ENCODE peak calls at places on chromosomes 3 and 15, in six cellular contexts. I, A, Q, O, S and G are unnamed samples. For H3K4me1, the result is how much of the 10 kb centered on the place peaks cover.

GRCh38 chr3:188370081-188370830 is 216.3 kb downstream of the LPP start:
- DNase-seq in A (no peak), Q (no peak), S (no peak), I (no peak), O (no peak), G (no peak)

GRCh38 chr15:69478259-69478687 is 25.7 kb downstream of the RPLP1 start:
- DNase-seq in I (peak), S (peak), O (peak), A (no peak), Q (peak), G (peak)

GRCh38 chr3:14439501-14440167 is 37.2 kb downstream of the SLC6A6 start:
- DNase-seq in A (peak), O (no peak), S (peak), Q (no peak), I (peak), G (peak)

GRCh38 chr15:99421172-99421656 is 144.6 kb upstream of the MEF2A start:
- DNase-seq in A (no peak), Q (no peak), O (no peak), S (no peak), I (peak), G (no peak)

GRCh38 chr15:72230197-72231065 is 559 bp downstream of the PKM start:
- DNase-seq in S (peak), Q (peak), O (peak), A (peak), I (peak), G (peak)

GRCh38 chr3:152281032-152281713 is 12.4 kb downstream of the MBNL1 start:
- DNase-seq in I (no peak), A (no peak), Q (no peak), S (no peak), O (peak), G (no peak)

GRCh38 chr15:45203182-45203581 is 15.4 kb upstream of the SHF start:
- DNase-seq in I (no peak), A (peak), Q (no peak), S (no peak), O (no peak), G (peak)

GRCh38 chr3:197427013-197427412 is 128.6 kb upstream of the DLG1 start:
- DNase-seq in Q (peak), I (no peak), S (no peak), A (no peak), O (no peak), G (no peak)

GRCh38 chr3:196648856-196649255 is 9.4 kb downstream of the NRROS start:
- DNase-seq in Q (no peak), I (no peak), O (peak), S (no peak), A (no peak), G (no peak)

GRCh38 chr3:105195260-105195659 is 171.4 kb upstream of the ALCAM start:
- DNase-seq in S (no peak), A (no peak), I (no peak), O (peak), Q (peak), G (no peak)

GRCh38 chr15:89665449-89666146 is 10.3 kb upstream of the KIF7 start:
- DNase-seq in O (peak), A (peak), Q (peak), I (peak), S (peak), G (peak)

GRCh38 chr3:183220828-183221227 is 32.2 kb upstream of the B3GNT5 start:
- DNase-seq in S (no peak), O (no peak), I (no peak), A (no peak), Q (no peak), G (no peak)

GRCh38 chr15:51403946-51404695 is 62.7 kb downstream of the GLDN start:
- DNase-seq in I (no peak), S (no peak), Q (peak), A (no peak), O (no peak), G (no peak)

GRCh38 chr3:65539620-65540019 is 499.1 kb downstream of the MAGI1 start:
- DNase-seq in S (no peak), I (no peak), A (no peak), Q (no peak), O (no peak), G (no peak)

GRCh38 chr15:38072507-38073277 is 138.3 kb downstream of the TMCO5A start:
- DNase-seq in S (peak), Q (peak), A (peak), O (peak), I (peak), G (peak)

GRCh38 chr15:34789326-34789725 is 6.0 kb downstream of the ACTC1 start:
- DNase-seq in A (no peak), O (no peak), Q (no peak), S (no peak), I (no peak), G (no peak)

GRCh38 chr15:29045717-29046116 is 159.9 kb downstream of the APBA2 start:
- DNase-seq in S (no peak), A (no peak), Q (peak), O (peak), I (no peak), G (no peak)

GRCh38 chr3:15099364-15100098 is 583 bp upstream of the RBSN start:
- DNase-seq in A (no peak), Q (no peak), S (no peak), O (no peak), I (no peak), G (no peak)

GRCh38 chr15:52103217-52104207 is 9.1 kb downstream of the BCL2L10 start:
- DNase-seq in I (no peak), Q (peak), A (peak), O (peak), S (no peak), G (peak)

GRCh38 chr3:184448321-184449160 is 68.7 kb downstream of the CHRD start:
- DNase-seq in S (no peak), O (peak), Q (peak), A (no peak), I (no peak), G (no peak)

GRCh38 chr15:48049736-48050135 is 71.1 kb upstream of the SLC24A5 start:
- DNase-seq in I (no peak), S (no peak), Q (no peak), A (no peak), O (no peak), G (no peak)

GRCh38 chr3:179410317-179410716 is 41.0 kb downstream of the GNB4 start:
- DNase-seq in A (no peak), O (peak), I (no peak), Q (peak), S (no peak), G (no peak)

GRCh38 chr3:65190111-65190510 is 502.3 kb upstream of the ADAMTS9 start:
- DNase-seq in I (no peak), O (peak), S (no peak), A (no peak), Q (no peak), G (no peak)

GRCh38 chr3:14434541-14435151 is 32.2 kb downstream of the SLC6A6 start:
- DNase-seq in S (peak), A (peak), O (peak), Q (peak), I (peak), G (peak)

GRCh38 chr3:57226156-57226555 is 1.4 kb upstream of the APPL1 start:
- DNase-seq in Q (no peak), I (no peak), S (no peak), A (no peak), O (no peak), G (no peak)

GRCh38 chr3:101725192-101725889 is 927 bp downstream of the CEP97 start:
- DNase-seq in O (peak), I (peak), Q (peak), A (peak), S (peak), G (peak)

GRCh38 chr3:44952689-44953088 is 23.3 kb downstream of the ZDHHC3 start:
- DNase-seq in O (no peak), A (no peak), Q (no peak), I (no peak), S (no peak), G (no peak)
- H3K27ac ChIP-seq in O (no peak), A (no peak), Q (no peak), I (no peak), S (no peak), G (no peak)

GRCh38 chr3:123085293-123085949 is 18.6 kb downstream of the PDIA5 start:
- DNase-seq in A (no peak), O (no peak), I (no peak), Q (no peak), S (no peak), G (peak)
- H3K4me1 ChIP-seq in A (half or more), O (half or more), I (half or more), Q (under half), S (half or more), G (half or more)

GRCh38 chr15:74955796-74956647 is 550 bp downstream of the RPP25 start:
- DNase-seq in I (peak), A (peak), Q (no peak), O (peak), S (peak), G (peak)
- H3K27ac ChIP-seq in I (peak), A (peak), Q (no peak), O (no peak), S (peak), G (no peak)

GRCh38 chr3:49554639-49555265 is 475 bp downstream of the BSN start:
- DNase-seq in Q (peak), A (peak), I (peak), O (no peak), S (peak), G (peak)

GRCh38 chr3:49553320-49553689 is 972 bp upstream of the BSN start:
- DNase-seq in A (no peak), Q (no peak), S (no peak), O (peak), I (no peak), G (no peak)

GRCh38 chr3:49553690-49554634 is at the start of gene BSN:
- DNase-seq in O (peak), S (peak), Q (peak), I (peak), A (peak), G (peak)

GRCh38 chr3:49552087-49552486 is 2.2 kb upstream of the BSN start:
- DNase-seq in Q (no peak), A (no peak), I (no peak), S (no peak), O (no peak), G (no peak)

DNA sequence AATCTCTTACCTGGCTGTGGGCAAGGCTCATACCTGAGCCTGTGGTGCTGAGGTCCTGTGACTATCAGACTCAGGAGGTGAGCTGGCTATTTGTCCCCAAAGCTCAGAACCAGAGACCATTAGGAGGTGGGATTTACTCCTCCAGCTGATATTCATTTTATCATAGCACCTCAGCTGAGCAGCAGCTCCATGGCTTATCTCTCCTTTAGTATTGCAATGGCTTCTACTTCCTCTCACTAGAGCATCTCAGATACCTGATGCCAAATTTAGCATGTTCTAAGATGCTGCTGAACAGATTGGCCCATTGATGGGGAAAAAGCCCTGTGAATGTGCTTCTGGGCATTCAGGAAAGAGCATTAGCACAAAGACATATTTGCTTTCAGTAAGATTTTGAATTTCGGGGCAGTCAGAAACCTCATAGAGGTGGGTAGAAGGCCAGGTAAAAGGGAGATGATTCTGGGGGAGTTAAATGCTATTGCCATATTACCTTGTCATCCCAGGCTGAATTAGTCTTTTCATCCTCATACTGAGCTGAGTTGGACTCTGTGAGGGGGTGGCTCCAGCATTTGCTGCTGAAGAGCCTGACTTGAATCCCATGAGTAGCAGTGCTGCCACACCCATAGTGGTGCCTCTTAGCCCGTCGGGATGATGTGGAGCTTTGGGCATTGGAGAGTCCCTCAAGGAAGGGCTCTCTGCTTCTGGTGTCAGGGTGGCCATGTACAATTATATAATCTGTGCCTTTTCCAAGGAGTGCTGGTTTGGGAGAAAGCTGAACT is 2.4 kb downstream of the BSN start:
- DNase-seq in O (no peak), Q (no peak), S (no peak), I (no peak), A (no peak), G (no peak)
- H3K4me1 ChIP-seq in O (under half), Q (under half), S (under half), I (under half), A (under half), G (under half)

DNA sequence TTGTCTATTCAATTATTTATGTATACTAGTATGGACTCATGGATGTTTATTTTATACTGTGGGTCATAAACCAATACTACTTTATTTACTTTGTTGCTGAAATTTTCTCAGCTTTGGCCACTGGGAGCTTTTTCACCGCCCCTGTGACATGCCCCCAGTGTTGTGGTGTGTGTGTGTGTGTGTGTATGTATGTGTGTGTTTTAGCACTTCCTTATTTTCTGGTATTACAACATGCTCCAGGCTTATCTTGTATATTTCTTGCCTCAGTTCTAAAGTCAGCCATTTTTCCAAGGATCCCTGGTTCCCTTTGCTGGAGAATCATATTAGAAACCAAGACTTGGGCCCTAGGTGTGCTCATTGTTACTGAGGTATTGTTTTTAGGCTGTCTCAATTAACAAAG is 290.6 kb downstream of the KBTBD8 start:
- DNase-seq in Q (no peak), A (no peak), I (no peak), O (no peak), S (no peak), G (no peak)
- H3K27ac ChIP-seq in Q (no peak), A (no peak), I (no peak), O (no peak), S (no peak), G (no peak)

DNA sequence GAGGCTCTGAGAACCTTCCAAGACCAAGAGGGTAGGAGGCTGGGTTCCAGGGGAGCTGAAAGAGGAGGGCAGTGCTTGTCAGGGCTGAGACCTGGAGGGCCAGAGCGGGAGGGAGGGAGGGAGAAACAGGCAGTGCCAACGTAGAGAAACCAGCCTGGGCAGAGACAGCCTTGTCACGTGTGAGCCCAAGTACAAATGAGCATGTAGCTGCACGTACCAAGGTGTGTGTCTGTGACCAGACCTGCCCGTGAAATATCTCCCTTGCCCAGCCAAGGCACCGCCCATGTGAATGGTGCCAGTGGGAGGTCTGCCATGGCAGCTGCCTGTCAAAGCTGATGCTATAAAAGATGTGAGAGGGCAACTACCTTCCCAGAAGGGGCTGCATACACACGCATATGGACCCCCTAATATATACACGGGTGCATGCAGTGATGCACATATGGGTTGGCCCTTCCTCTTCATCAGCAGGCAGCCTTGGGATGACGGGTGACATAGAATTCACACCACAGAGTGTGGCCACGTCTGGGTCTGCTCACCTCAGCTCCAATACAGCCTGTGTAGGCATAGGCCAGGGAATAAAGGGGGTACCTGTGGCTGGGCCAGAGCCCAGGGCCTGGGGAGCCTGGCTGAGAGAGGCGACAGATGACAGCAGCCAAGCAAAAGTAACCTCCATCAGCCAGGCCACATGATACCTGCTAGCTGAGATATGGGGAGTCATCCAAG is 7.8 kb upstream of the CTDSPL start:
- DNase-seq in I (peak), S (no peak), A (no peak), O (no peak), Q (no peak), G (no peak)
- H3K4me1 ChIP-seq in I (under half), S (under half), A (under half), O (under half), Q (under half), G (under half)

GRCh38 chr15:33547876-33548275 is 237.1 kb downstream of the RYR3 start:
- DNase-seq in A (peak), S (no peak), Q (peak), O (peak), I (no peak), G (peak)

GRCh38 chr15:33545866-33546265 is 235.1 kb downstream of the RYR3 start:
- DNase-seq in S (no peak), I (no peak), A (no peak), Q (no peak), O (no peak), G (no peak)

GRCh38 chr15:33540174-33540573 is 229.4 kb downstream of the RYR3 start:
- DNase-seq in A (no peak), Q (no peak), O (no peak), I (no peak), S (no peak), G (no peak)

GRCh38 chr15:33543957-33544356 is 233.2 kb downstream of the RYR3 start:
- DNase-seq in Q (no peak), S (no peak), A (no peak), I (no peak), O (no peak), G (no peak)
- H3K27ac ChIP-seq in Q (no peak), S (no peak), A (no peak), I (no peak), O (no peak), G (no peak)

GRCh38 chr3:24372559-24373197 is 122.0 kb downstream of the THRB start:
- DNase-seq in O (no peak), Q (no peak), A (no peak), S (no peak), I (no peak), G (no peak)
- H3K4me1 ChIP-seq in O (under half), Q (under half), A (under half), S (half or more), I (under half), G (under half)

DNA sequence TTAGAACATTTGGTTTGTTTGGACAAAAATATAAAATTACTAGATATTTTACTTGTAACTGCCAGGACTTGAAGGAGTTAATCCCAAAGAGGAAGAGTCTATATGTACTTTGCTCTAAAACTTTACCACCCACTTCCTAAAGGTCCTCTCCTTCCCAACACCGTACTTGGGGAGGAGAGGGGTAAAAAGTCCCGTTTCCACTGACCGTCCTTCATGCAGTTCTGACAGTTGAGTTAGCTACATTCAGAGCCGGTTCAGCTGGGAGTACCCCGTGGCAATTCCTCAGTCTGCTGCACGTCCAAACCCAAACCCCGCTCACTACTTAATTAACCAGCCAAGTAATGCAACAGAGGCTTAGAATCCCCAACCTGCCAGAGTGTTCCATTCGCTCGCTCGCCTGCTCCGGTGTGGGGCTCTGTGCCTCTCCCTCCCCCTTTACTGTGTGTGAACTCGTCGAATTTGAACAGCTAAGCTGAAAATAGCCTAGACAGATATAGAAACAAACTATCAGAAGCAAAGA is 519.7 kb downstream of the FOXP1 start:
- DNase-seq in A (peak), I (peak), Q (peak), S (peak), O (peak), G (peak)
- H3K27ac ChIP-seq in A (no peak), I (peak), Q (peak), S (peak), O (peak), G (peak)

GRCh38 chr15:40323953-40324937 is 753 bp downstream of the INAFM2 start:
- DNase-seq in O (peak), I (peak), A (peak), S (peak), Q (no peak), G (no peak)
- H3K4me1 ChIP-seq in O (under half), I (half or more), A (under half), S (half or more), Q (under half), G (under half)